ENCODE peak calls at places on chromosomes 6 and 20, in ten cellular contexts. O is effector memory CD4-positive, alpha-beta T cell; F is aorta; T is upper lobe of right lung; V is mesenchymal stem cell; K is GM23248; X is adipocyte; N is colonic mucosa; H is pancreas; J is endodermal cell. B is an unnamed sample. For H3K27me3, the result is how much of the 10 kb centered on the place peaks cover.

GRCh38 chr6:25017932-25018581 is 82.3 kb upstream of the RIPOR2 start:
- DNase-seq in J (peak), K (peak), T (peak), H (peak), X (peak), O (peak), F (no peak), N (peak), V (peak), B (peak)

GRCh38 chr20:45408646-45409213 is 641 bp downstream of the DBNDD2 start:
- DNase-seq in T (no peak), X (no peak), K (no peak), J (no peak), V (no peak), N (peak), H (no peak), O (no peak), F (no peak), B (peak)

GRCh38 chr6:81933648-81934047 is 181.2 kb upstream of the TENT5A start:
- DNase-seq in V (no peak), J (no peak), H (no peak), T (no peak), O (no peak), X (no peak), F (no peak), N (no peak), K (peak), B (no peak)

GRCh38 chr6:168645326-168645725 is 204.3 kb downstream of the SMOC2 start:
- DNase-seq in O (no peak), H (no peak), X (no peak), N (no peak), K (no peak), J (no peak), V (no peak), F (no peak), T (no peak), B (no peak)

GRCh38 chr6:143700684-143701342 is 23.0 kb downstream of the PHACTR2 start:
- DNase-seq in T (no peak), V (no peak), H (no peak), K (peak), F (no peak), X (peak), J (no peak), N (no peak), O (no peak), B (no peak)

GRCh38 chr20:53980101-53980500 is 90.3 kb downstream of the BCAS1 start:
- DNase-seq in J (no peak), N (no peak), H (no peak), K (no peak), O (no peak), X (no peak), T (no peak), V (no peak), F (no peak), B (no peak)

GRCh38 chr6:126661646-126662045 is 321.7 kb downstream of the CENPW start:
- DNase-seq in X (peak), N (no peak), H (no peak), K (peak), O (no peak), T (no peak), F (no peak), V (peak), J (no peak), B (no peak)

GRCh38 chr20:62044671-62045070 is 21.0 kb downstream of the TAF4 start:
- DNase-seq in F (peak), V (peak), N (no peak), X (no peak), O (no peak), J (no peak), H (no peak), K (no peak), T (no peak), B (peak)

GRCh38 chr6:138403324-138403800 is 661 bp upstream of the HEBP2 start:
- DNase-seq in N (peak), O (peak), X (peak), V (peak), J (peak), F (peak), K (peak), H (peak), T (peak), B (peak)

GRCh38 chr6:84681693-84682326 is 82.6 kb downstream of the TBX18 start:
- DNase-seq in N (no peak), J (no peak), F (no peak), T (no peak), V (no peak), H (no peak), O (no peak), X (no peak), K (no peak), B (no peak)

GRCh38 chr20:32972181-32973076 is 31.8 kb downstream of the SUN5 start:
- DNase-seq in F (peak), J (peak), X (no peak), N (peak), K (no peak), T (peak), V (no peak), H (peak), O (peak), B (no peak)

GRCh38 chr20:45103072-45103471 is 2.1 kb upstream of the KCNS1 start:
- DNase-seq in X (no peak), T (no peak), N (no peak), O (no peak), K (no peak), J (peak), H (no peak), V (no peak), F (no peak), B (no peak)

GRCh38 chr6:25882066-25882496 is 8.0 kb upstream of the SLC17A3 start:
- DNase-seq in X (no peak), F (peak), N (peak), J (peak), H (peak), T (peak), K (no peak), V (no peak), O (no peak), B (peak)

GRCh38 chr6:25053875-25054371 is 118.2 kb upstream of the RIPOR2 start:
- DNase-seq in O (no peak), K (peak), N (no peak), H (no peak), T (no peak), F (no peak), J (no peak), X (peak), V (peak), B (no peak)

GRCh38 chr6:42269553-42269952 is 51.9 kb upstream of the MRPS10 start:
- DNase-seq in X (no peak), N (no peak), O (no peak), T (no peak), J (no peak), H (no peak), F (no peak), V (no peak), K (no peak), B (no peak)

DNA sequence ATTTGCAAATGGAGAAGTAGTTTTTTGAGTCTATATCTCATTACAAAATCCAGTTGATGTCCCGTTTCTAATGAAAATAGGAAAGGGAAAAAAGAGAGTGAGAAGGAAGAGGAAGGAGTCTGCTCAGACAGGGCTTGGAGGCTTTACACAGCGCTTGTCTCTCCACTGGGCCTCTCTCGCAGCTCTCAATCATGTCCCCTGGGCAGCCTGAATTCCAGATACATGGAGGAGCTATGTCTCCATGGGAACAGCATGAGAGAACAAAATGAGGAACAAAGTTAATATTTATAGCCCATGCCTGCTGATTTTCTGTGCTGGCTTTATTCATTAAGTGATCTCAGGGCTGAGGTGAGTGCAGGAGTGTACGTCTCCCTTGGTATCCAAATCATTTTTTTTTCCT is 35.3 kb upstream of the BCLAF1 start:
- DNase-seq in T (no peak), N (no peak), X (no peak), H (no peak), F (no peak), V (no peak), K (no peak), O (no peak), J (no peak), B (no peak)
- H3K4me3 ChIP-seq in T (no peak), N (no peak), X (peak), H (no peak), F (no peak), V (no peak), K (no peak), O (no peak), J (no peak), B (no peak)

DNA sequence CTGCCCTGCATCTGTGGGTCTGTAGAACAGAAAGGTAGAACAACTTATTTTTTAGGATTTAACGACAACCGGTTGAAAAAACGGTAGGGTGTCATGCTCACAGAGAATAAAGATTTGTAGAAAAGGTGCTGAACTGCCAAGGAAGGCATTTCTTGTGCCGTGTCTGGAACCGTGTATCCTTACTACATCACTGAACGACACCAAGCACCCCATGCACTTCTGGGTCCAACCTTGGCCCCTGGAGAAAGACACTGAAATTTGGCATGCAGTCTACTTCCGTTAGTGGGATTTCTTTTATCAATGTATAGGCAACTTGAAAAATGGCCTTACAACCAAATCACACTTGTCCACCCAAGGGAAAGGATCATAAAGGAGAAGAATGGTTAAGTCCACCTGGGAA is 145.5 kb downstream of the ZMYND8 start:
- DNase-seq in J (no peak), T (no peak), O (no peak), H (no peak), X (no peak), V (no peak), F (no peak), N (no peak), K (no peak), B (no peak)
- H3K27me3 ChIP-seq in J (under half), T (under half), O (under half), H (under half), X (under half), V (under half), F (under half), N (under half), K (under half), B (under half)

GRCh38 chr20:17571967-17572638 is 2.2 kb downstream of the DSTN start:
- DNase-seq in X (peak), F (no peak), H (no peak), O (no peak), K (no peak), N (peak), V (no peak), J (no peak), T (no peak), B (no peak)

GRCh38 chr20:17569616-17570346 is at the start of gene DSTN:
- DNase-seq in X (peak), T (peak), H (peak), O (peak), K (peak), N (peak), F (peak), J (peak), V (peak), B (peak)

GRCh38 chr20:17568972-17569471 is 853 bp upstream of the DSTN start:
- DNase-seq in H (peak), O (peak), V (peak), X (peak), F (peak), K (peak), N (peak), J (peak), T (peak), B (peak)

GRCh38 chr20:17570347-17571152 is 675 bp downstream of the DSTN start:
- DNase-seq in H (peak), T (peak), K (peak), J (peak), N (peak), F (peak), X (peak), V (peak), O (no peak), B (peak)

DNA sequence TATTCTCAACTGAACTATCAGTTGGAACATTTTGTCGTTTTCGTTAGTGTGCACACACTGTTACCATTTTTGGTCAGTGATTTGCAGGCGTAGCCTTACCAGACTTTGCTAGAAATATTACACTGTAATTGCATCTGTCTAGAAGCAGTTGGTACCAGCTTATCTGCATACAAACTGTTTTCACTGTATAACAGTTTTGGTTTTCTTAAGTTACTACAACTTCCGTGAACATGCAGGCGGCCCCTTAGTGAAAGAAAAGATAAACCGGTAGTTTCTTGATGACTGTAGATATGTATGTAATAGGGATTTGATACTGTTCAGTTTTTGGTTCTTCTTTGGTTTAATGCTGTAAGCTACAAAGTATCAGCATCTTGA is 1.3 kb downstream of the DSTN start:
- DNase-seq in V (no peak), H (no peak), F (no peak), X (peak), T (no peak), N (no peak), K (peak), O (no peak), J (no peak), B (no peak)
- H3K4me3 ChIP-seq in V (no peak), H (peak), F (peak), X (peak), T (peak), N (peak), K (peak), O (peak), J (peak), B (peak)

GRCh38 chr6:149983145-149983544 is 19.4 kb downstream of the ULBP1 start:
- DNase-seq in N (no peak), H (no peak), F (no peak), T (no peak), X (no peak), K (no peak), V (no peak), O (no peak), J (no peak), B (no peak)
- H3K27me3 ChIP-seq in N (half or more), H (under half), F (under half), T (half or more), X (half or more), K (half or more), V (half or more), O (under half), J (half or more), B (under half)